ENCODE peak calls at places on chromosomes 13 and 19, in four cellular contexts. S is left colon; Z is lung microvascular endothelial cell; B is activated CD8-positive, alpha-beta memory T cell treated with anti-CD3 and anti-CD28 coated beads, Interleukin-2, amount 50 U/mL, for 48 hours. X is an unnamed sample.

GRCh38 chr19:695350-695949 is at the start of gene PRSS57:
- DNase-seq in S (no peak), Z (no peak), B (no peak), X (no peak)

GRCh38 chr13:60397693-60398437 is 845 bp downstream of the TDRD3 start:
- DNase-seq in S (peak; percentile 75), Z (peak; percentile 76), B (peak; percentile 81), X (peak; percentile 18)

GRCh38 chr13:61531383-61532065 is 115.9 kb upstream of the PCDH20 start:
- DNase-seq in S (no peak), Z (no peak), B (no peak), X (no peak)

GRCh38 chr13:75399879-75400217 is 82.1 kb downstream of the TBC1D4 start:
- DNase-seq in S (no peak), Z (no peak), B (no peak), X (no peak)

GRCh38 chr19:50535672-50536071 is 22.0 kb upstream of the ASPDH start:
- DNase-seq in S (no peak), Z (no peak), B (no peak), X (no peak)

GRCh38 chr19:19217110-19217509 is 5.4 kb downstream of the NCAN start:
- DNase-seq in S (no peak), Z (peak; percentile 21), B (no peak), X (no peak)

GRCh38 chr19:51467864-51468544 is 9.8 kb upstream of the SIGLEC8 start:
- DNase-seq in S (no peak), Z (no peak), B (no peak), X (no peak)

GRCh38 chr19:41821003-41821735 is 23.3 kb downstream of the LYPD4 start:
- DNase-seq in S (no peak), Z (peak; percentile 52), B (peak; percentile 68), X (no peak)

GRCh38 chr13:105936816-105937215 is 598.6 kb downstream of the EFNB2 start:
- DNase-seq in S (no peak), Z (no peak), B (no peak), X (no peak)

GRCh38 chr13:36998624-36999041 is 507 bp downstream of the ALG5 start:
- DNase-seq in S (peak; percentile 45), Z (peak; percentile 16), B (peak; percentile 68), X (no peak)

GRCh38 chr13:113207890-113208423 is 512 bp downstream of the PCID2 start:
- DNase-seq in S (peak; percentile 54), Z (peak; percentile 69), B (no peak), X (no peak)

GRCh38 chr13:51058461-51059167 is 52.5 kb downstream of the C13orf42 start:
- DNase-seq in S (no peak), Z (no peak), B (no peak), X (no peak)

GRCh38 chr19:52453324-52454094 is at the start of gene ZNF578:
- DNase-seq in S (peak; percentile 52), Z (peak; percentile 87), B (peak; percentile 70), X (no peak)

GRCh38 chr19:1251503-1252220 is 3.3 kb downstream of the MIDN start:
- DNase-seq in S (peak; percentile 57), Z (peak; percentile 42), B (no peak), X (no peak)

GRCh38 chr19:54252845-54253244 is 4.2 kb downstream of the LILRB5 start:
- DNase-seq in S (no peak), Z (no peak), B (no peak), X (no peak)

GRCh38 chr13:110458594-110459365 is 102.7 kb downstream of the RAB20 start:
- DNase-seq in S (no peak), Z (no peak), B (no peak), X (no peak)

GRCh38 chr13:84137292-84137691 is 255.0 kb upstream of the SLITRK1 start:
- DNase-seq in S (peak; percentile 12), Z (no peak), B (no peak), X (no peak)

GRCh38 chr13:105735269-105735668 is 800.2 kb downstream of the EFNB2 start:
- DNase-seq in S (peak; percentile 5), Z (no peak), B (no peak), X (no peak)

GRCh38 chr13:113369881-113370280 is 6.0 kb upstream of the GRTP1 start:
- DNase-seq in S (no peak), Z (no peak), B (no peak), X (no peak)

GRCh38 chr19:45223879-45224278 is 21.3 kb downstream of the EXOC3L2 start:
- DNase-seq in S (no peak), Z (no peak), B (no peak), X (no peak)

GRCh38 chr13:99859178-99860177 is 112.1 kb downstream of the ZIC5 start:
- DNase-seq in S (peak; percentile 45), Z (no peak), B (peak; percentile 87), X (no peak)

GRCh38 chr19:2949939-2950285 is 5.1 kb upstream of the ZNF77 start:
- DNase-seq in S (peak; percentile 36), Z (peak; percentile 95), B (no peak), X (peak; percentile 99)

GRCh38 chr13:18949970-18950369 is 231.7 kb downstream of the TUBA3C start:
- DNase-seq in S (no peak), Z (no peak), B (no peak), X (no peak)

GRCh38 chr19:44757057-44757734 is 8.7 kb downstream of the BCL3 start:
- DNase-seq in S (peak; percentile 50), Z (peak; percentile 63), B (no peak), X (no peak)

GRCh38 chr19:54473071-54473941 is at the start of gene CDC42EP5:
- DNase-seq in S (peak; percentile 85), Z (peak; percentile 82), B (no peak), X (no peak)

GRCh38 chr19:2176336-2176994 is 12.7 kb downstream of the DOT1L start:
- DNase-seq in S (no peak), Z (no peak), B (no peak), X (no peak)

GRCh38 chr19:50659318-50660082 is 10.3 kb downstream of the C19orf81 start:
- DNase-seq in S (no peak), Z (no peak), B (no peak), X (no peak)

GRCh38 chr13:35817642-35818576 is 313.3 kb downstream of the DCLK1 start:
- DNase-seq in S (no peak), Z (no peak), B (no peak), X (no peak)

X was measured in glomerular endothelial cell.